ENCODE peak calls at places on chromosomes 13 and 19, in eight cellular contexts. R, H, W, X, N, P, M and Z are unnamed samples.

GRCh38 chr13:22128413-22129198 is 457.7 kb downstream of the FGF9 start:
- DNase-seq in R (no peak), H (no peak), W (no peak), X (no peak), N (peak; percentile 37), P (no peak), M (no peak), Z (no peak)

GRCh38 chr13:113140677-113141590 is 17.5 kb upstream of the PROZ start:
- DNase-seq in R (peak; percentile 45), H (peak; percentile 69), W (no peak), X (no peak), N (no peak), P (no peak), M (no peak), Z (no peak)

GRCh38 chr19:14089662-14090508 is 666 bp downstream of the SAMD1 start:
- DNase-seq in R (no peak), H (peak; percentile 58), W (peak; percentile 70), X (no peak), N (no peak), P (peak; percentile 52), M (no peak), Z (no peak)

GRCh38 chr13:38381840-38382239 is 32.2 kb downstream of the UFM1 start:
- DNase-seq in R (no peak), H (no peak), W (peak; percentile 36), X (no peak), N (no peak), P (no peak), M (no peak), Z (no peak)

GRCh38 chr19:6564393-6564792 is 26.6 kb downstream of the CD70 start:
- DNase-seq in R (no peak), H (no peak), W (no peak), X (no peak), N (no peak), P (no peak), M (no peak), Z (peak; percentile 18)

GRCh38 chr19:14318873-14319272 is 62.4 kb upstream of the ADGRE5 start:
- DNase-seq in R (no peak), H (peak; percentile 23), W (no peak), X (no peak), N (no peak), P (no peak), M (no peak), Z (no peak)

GRCh38 chr19:19948800-19949199 is 48.1 kb downstream of the ZNF93 start:
- DNase-seq in R (no peak), H (no peak), W (no peak), X (no peak), N (no peak), P (no peak), M (no peak), Z (no peak)

GRCh38 chr19:10379880-10380310 is 477 bp downstream of the TYK2 start:
- DNase-seq in R (no peak), H (no peak), W (no peak), X (no peak), N (no peak), P (no peak), M (no peak), Z (no peak)

GRCh38 chr19:7112675-7113074 is 43.2 kb downstream of the ZNF557 start:
- DNase-seq in R (no peak), H (no peak), W (no peak), X (no peak), N (no peak), P (no peak), M (no peak), Z (no peak)

GRCh38 chr19:10617409-10618121 is 7.8 kb upstream of the SLC44A2 start:
- DNase-seq in R (no peak), H (no peak), W (no peak), X (no peak), N (no peak), P (no peak), M (no peak), Z (no peak)

GRCh38 chr19:33665776-33666175 is 44.0 kb downstream of the CHST8 start:
- DNase-seq in R (no peak), H (no peak), W (no peak), X (no peak), N (no peak), P (no peak), M (no peak), Z (no peak)

GRCh38 chr19:34595683-34596082 is 81.3 kb downstream of the SCGB2B2 start:
- DNase-seq in R (no peak), H (no peak), W (no peak), X (no peak), N (no peak), P (no peak), M (no peak), Z (no peak)

GRCh38 chr19:46350758-46351159 is 3.9 kb downstream of the PPP5C start:
- DNase-seq in R (no peak), H (peak; percentile 49), W (no peak), X (no peak), N (no peak), P (no peak), M (peak; percentile 51), Z (no peak)

GRCh38 chr13:46968450-46968849 is 71.6 kb upstream of the HTR2A start:
- DNase-seq in R (no peak), H (no peak), W (no peak), X (no peak), N (no peak), P (no peak), M (no peak), Z (no peak)

GRCh38 chr13:48749699-48750473 is 96.2 kb downstream of the CYSLTR2 start:
- DNase-seq in R (no peak), H (peak; percentile 71), W (peak; percentile 80), X (peak; percentile 96), N (peak; percentile 96), P (peak; percentile 85), M (peak; percentile 73), Z (peak; percentile 76)

GRCh38 chr13:113565526-113566226 is 18.9 kb upstream of the TFDP1 start:
- DNase-seq in R (peak; percentile 31), H (no peak), W (no peak), X (no peak), N (peak; percentile 74), P (no peak), M (no peak), Z (no peak)

GRCh38 chr19:49811328-49811727 is 1.8 kb downstream of the FUZ start:
- DNase-seq in R (no peak), H (no peak), W (no peak), X (no peak), N (no peak), P (no peak), M (no peak), Z (no peak)

GRCh38 chr19:49809987-49810389 is 3.1 kb downstream of the FUZ start:
- DNase-seq in R (no peak), H (no peak), W (no peak), X (no peak), N (no peak), P (no peak), M (no peak), Z (no peak)

GRCh38 chr19:49808762-49809154 is 4.3 kb downstream of the FUZ start:
- DNase-seq in R (peak; percentile 98), H (peak; percentile 97), W (peak; percentile 98), X (no peak), N (peak; percentile 97), P (peak; percentile 92), M (no peak), Z (peak; percentile 59)

GRCh38 chr19:49807888-49808675 is 5.0 kb downstream of the FUZ start:
- DNase-seq in R (no peak), H (no peak), W (no peak), X (no peak), N (no peak), P (no peak), M (no peak), Z (no peak)

GRCh38 chr19:49809155-49809986 is 3.7 kb downstream of the FUZ start:
- DNase-seq in R (peak; percentile 75), H (peak; percentile 80), W (peak; percentile 64), X (no peak), N (no peak), P (peak; percentile 77), M (no peak), Z (peak; percentile 35)
- TF ChIP-seq POLR2A in R (no peak), H (peak; percentile 48), W (no peak), X (no peak), N (no peak), P (peak; percentile 44), M (peak; percentile 19), Z (no peak)

DNA sequence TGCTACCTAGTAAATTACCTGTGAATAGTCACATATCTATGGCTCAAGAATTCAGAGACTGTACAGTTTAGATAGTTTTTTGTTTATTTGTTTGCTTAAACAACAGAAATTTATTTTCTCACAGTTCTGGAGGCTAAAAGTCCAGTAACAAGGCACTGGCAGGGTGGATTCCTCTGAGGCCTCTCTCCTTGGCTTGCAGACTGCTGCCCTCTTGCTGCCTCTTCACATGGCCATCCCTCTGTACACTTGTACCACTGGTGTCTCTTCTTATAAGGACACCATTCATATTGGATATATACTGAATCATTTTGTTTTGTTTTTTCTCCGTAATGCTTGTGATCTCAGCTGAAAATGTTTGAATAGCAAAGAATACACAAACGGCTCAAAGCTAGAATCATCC is 56.4 kb upstream of the MIR17HG start:
- DNase-seq in R (no peak), H (no peak), W (no peak), X (no peak), N (no peak), P (no peak), M (no peak), Z (no peak)
- TF ChIP-seq POLR2A in R (no peak), H (no peak), W (no peak), X (no peak), N (no peak), P (no peak), M (no peak), Z (no peak)

DNA sequence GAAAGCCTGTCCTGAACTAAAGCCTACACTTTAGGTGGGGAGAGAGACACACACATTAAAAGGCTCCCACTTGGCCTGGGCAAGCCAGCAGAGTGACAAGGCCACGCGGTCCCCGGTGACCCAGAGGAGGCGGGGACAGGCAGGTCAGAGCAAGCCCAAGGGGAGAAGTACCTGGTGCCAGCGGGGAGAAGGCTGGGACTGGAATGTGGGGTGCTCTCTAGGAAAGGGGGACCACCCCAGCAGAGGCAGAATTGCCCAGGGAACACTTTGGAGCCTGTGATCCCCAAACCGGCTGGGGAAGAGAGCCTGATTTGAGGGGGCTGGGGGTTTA is 82.3 kb downstream of the RAB20 start:
- DNase-seq in R (no peak), H (no peak), W (no peak), X (no peak), N (no peak), P (no peak), M (no peak), Z (no peak)
- TF ChIP-seq POLR2A in R (no peak), H (no peak), W (no peak), X (no peak), N (no peak), P (no peak), M (no peak), Z (no peak)

DNA sequence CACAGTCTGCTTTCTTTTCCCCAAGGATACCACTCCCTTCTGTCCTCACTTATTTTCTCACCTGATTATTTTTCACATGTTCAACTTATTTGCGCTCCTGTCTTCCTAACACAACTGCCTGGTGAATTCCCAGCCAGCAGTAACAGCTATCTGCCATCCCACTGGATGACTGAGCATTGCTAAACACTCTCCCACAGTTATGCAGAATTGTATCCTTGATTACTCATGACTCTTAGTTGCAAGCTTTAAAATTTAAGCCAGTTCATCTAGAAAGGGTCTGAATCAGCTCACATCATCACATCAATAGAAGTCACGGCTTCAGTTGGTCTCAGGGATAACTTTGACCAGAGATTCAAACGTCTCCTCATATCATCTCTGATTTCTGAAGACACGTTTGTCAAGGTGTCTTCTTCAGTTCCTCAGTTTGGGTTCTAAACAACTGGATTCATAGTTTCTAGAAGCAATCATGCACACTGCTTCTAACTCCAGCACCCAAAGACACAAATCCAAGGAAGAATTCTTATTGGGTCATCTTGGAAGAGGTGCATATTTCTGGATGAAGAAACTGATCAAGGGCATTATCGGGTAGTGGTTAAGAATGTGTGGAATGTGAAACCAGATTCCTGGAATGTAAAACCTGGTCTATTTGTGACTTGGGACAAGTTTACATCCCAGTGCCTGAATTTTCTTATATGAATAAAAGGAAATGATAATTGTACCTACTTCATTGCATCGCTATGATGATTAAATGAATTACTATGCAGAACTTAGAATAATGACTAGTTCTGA is 13.9 kb upstream of the DACH1 start:
- DNase-seq in R (no peak), H (no peak), W (no peak), X (no peak), N (no peak), P (no peak), M (no peak), Z (no peak)
- TF ChIP-seq POLR2A in R (no peak), H (no peak), W (no peak), X (no peak), N (no peak), P (no peak), M (no peak), Z (no peak)